ENCODE peak calls at places on chromosomes 7 and 10, in eight cellular contexts. One of them, this sample, is unnamed. For H3K36me3, the result is how much of the 10 kb centered on the place peaks cover.

GRCh38 chr10:119319920-119320258 is 112.5 kb downstream of the GRK5 start:
- DNase-seq in MM.1S: no peak
- DNase-seq in neural progenitor cell: no peak
- DNase-seq in SK-N-SH: no peak
- DNase-seq in GM23338: no peak
- DNase-seq in PC-3: no peak
- DNase-seq in hepatocyte: no peak
- DNase-seq in HCT116: no peak
- DNase-seq in this sample: no peak

GRCh38 chr10:104300002-104300735 is 31.2 kb downstream of the GSTO2 start:
- DNase-seq in MM.1S: no peak
- DNase-seq in neural progenitor cell: no peak
- DNase-seq in SK-N-SH: no peak
- DNase-seq in GM23338: no peak
- DNase-seq in PC-3: peak
- DNase-seq in hepatocyte: peak
- DNase-seq in HCT116: no peak
- DNase-seq in this sample: no peak

GRCh38 chr10:113485801-113486200 is 67.1 kb upstream of the HABP2 start:
- DNase-seq in MM.1S: no peak
- DNase-seq in neural progenitor cell: no peak
- DNase-seq in SK-N-SH: no peak
- DNase-seq in GM23338: no peak
- DNase-seq in PC-3: no peak
- DNase-seq in hepatocyte: no peak
- DNase-seq in HCT116: no peak
- DNase-seq in this sample: no peak

GRCh38 chr10:128265596-128265995 is 139.4 kb upstream of the MKI67 start:
- DNase-seq in MM.1S: no peak
- DNase-seq in neural progenitor cell: no peak
- DNase-seq in SK-N-SH: no peak
- DNase-seq in GM23338: no peak
- DNase-seq in PC-3: no peak
- DNase-seq in hepatocyte: no peak
- DNase-seq in HCT116: no peak
- DNase-seq in this sample: no peak

GRCh38 chr10:7195118-7195517 is 215.7 kb downstream of the SFMBT2 start:
- DNase-seq in MM.1S: no peak
- DNase-seq in neural progenitor cell: no peak
- DNase-seq in SK-N-SH: no peak
- DNase-seq in GM23338: no peak
- DNase-seq in PC-3: no peak
- DNase-seq in hepatocyte: no peak
- DNase-seq in HCT116: no peak
- DNase-seq in this sample: no peak

GRCh38 chr7:135645296-135645904 is 16.9 kb upstream of the STMP1 start:
- DNase-seq in MM.1S: peak
- DNase-seq in neural progenitor cell: peak
- DNase-seq in SK-N-SH: peak
- DNase-seq in GM23338: peak
- DNase-seq in PC-3: peak
- DNase-seq in hepatocyte: peak
- DNase-seq in HCT116: peak
- DNase-seq in this sample: peak

GRCh38 chr10:23884671-23885070 is 324.3 kb upstream of the KIAA1217 start:
- DNase-seq in MM.1S: no peak
- DNase-seq in neural progenitor cell: no peak
- DNase-seq in SK-N-SH: no peak
- DNase-seq in GM23338: no peak
- DNase-seq in PC-3: no peak
- DNase-seq in hepatocyte: peak
- DNase-seq in HCT116: no peak
- DNase-seq in this sample: no peak

GRCh38 chr7:141158562-141158961 is 84.7 kb downstream of the TMEM178B start:
- DNase-seq in MM.1S: peak
- DNase-seq in neural progenitor cell: no peak
- DNase-seq in SK-N-SH: no peak
- DNase-seq in GM23338: no peak
- DNase-seq in PC-3: peak
- DNase-seq in hepatocyte: peak
- DNase-seq in HCT116: peak
- DNase-seq in this sample: no peak

GRCh38 chr7:81120141-81120540 is 201.3 kb upstream of the SEMA3C start:
- DNase-seq in MM.1S: no peak
- DNase-seq in neural progenitor cell: no peak
- DNase-seq in SK-N-SH: no peak
- DNase-seq in GM23338: no peak
- DNase-seq in PC-3: no peak
- DNase-seq in hepatocyte: no peak
- DNase-seq in HCT116: no peak
- DNase-seq in this sample: no peak

GRCh38 chr10:60123172-60123571 is 216.8 kb upstream of the CCDC6 start:
- DNase-seq in MM.1S: no peak
- DNase-seq in neural progenitor cell: no peak
- DNase-seq in SK-N-SH: no peak
- DNase-seq in GM23338: no peak
- DNase-seq in PC-3: peak
- DNase-seq in hepatocyte: no peak
- DNase-seq in HCT116: peak
- DNase-seq in this sample: no peak

GRCh38 chr10:60140681-60141632 is 234.6 kb upstream of the CCDC6 start:
- DNase-seq in MM.1S: no peak
- DNase-seq in neural progenitor cell: peak
- DNase-seq in SK-N-SH: no peak
- DNase-seq in GM23338: peak
- DNase-seq in PC-3: peak
- DNase-seq in hepatocyte: peak
- DNase-seq in HCT116: no peak
- DNase-seq in this sample: no peak

GRCh38 chr10:11297136-11297535 is 279.5 kb downstream of the CELF2 start:
- DNase-seq in MM.1S: no peak
- DNase-seq in neural progenitor cell: no peak
- DNase-seq in SK-N-SH: no peak
- DNase-seq in GM23338: no peak
- DNase-seq in PC-3: no peak
- DNase-seq in hepatocyte: no peak
- DNase-seq in HCT116: no peak
- DNase-seq in this sample: no peak

GRCh38 chr10:133326745-133327650 is 9.7 kb downstream of the CALY start:
- DNase-seq in MM.1S: no peak
- DNase-seq in neural progenitor cell: no peak
- DNase-seq in SK-N-SH: no peak
- DNase-seq in GM23338: no peak
- DNase-seq in PC-3: peak
- DNase-seq in hepatocyte: no peak
- DNase-seq in HCT116: no peak
- DNase-seq in this sample: no peak

GRCh38 chr7:84187087-84187805 is 7.3 kb downstream of the SEMA3A start:
- DNase-seq in MM.1S: no peak
- DNase-seq in neural progenitor cell: no peak
- DNase-seq in SK-N-SH: no peak
- DNase-seq in GM23338: no peak
- DNase-seq in PC-3: peak
- DNase-seq in hepatocyte: no peak
- DNase-seq in HCT116: no peak
- DNase-seq in this sample: no peak
- TF ChIP-seq EZH2phosphoT487 in MM.1S: no peak
- TF ChIP-seq EZH2phosphoT487 in neural progenitor cell: no peak
- TF ChIP-seq EZH2phosphoT487 in SK-N-SH: no peak
- TF ChIP-seq EZH2phosphoT487 in GM23338: no peak
- TF ChIP-seq EZH2phosphoT487 in PC-3: no peak
- TF ChIP-seq EZH2phosphoT487 in hepatocyte: no peak
- TF ChIP-seq EZH2phosphoT487 in HCT116: no peak
- TF ChIP-seq EZH2phosphoT487 in this sample: no peak

GRCh38 chr7:156638443-156639077 is 2.0 kb upstream of the RNF32 start:
- DNase-seq in MM.1S: no peak
- DNase-seq in neural progenitor cell: no peak
- DNase-seq in SK-N-SH: no peak
- DNase-seq in GM23338: no peak
- DNase-seq in PC-3: no peak
- DNase-seq in hepatocyte: no peak
- DNase-seq in HCT116: no peak
- DNase-seq in this sample: no peak

GRCh38 chr7:156640949-156641485 is 443 bp downstream of the RNF32 start:
- DNase-seq in MM.1S: peak
- DNase-seq in neural progenitor cell: no peak
- DNase-seq in SK-N-SH: no peak
- DNase-seq in GM23338: no peak
- DNase-seq in PC-3: peak
- DNase-seq in hepatocyte: peak
- DNase-seq in HCT116: peak
- DNase-seq in this sample: peak

GRCh38 chr7:156642306-156643045 is 1.9 kb downstream of the RNF32 start:
- DNase-seq in MM.1S: no peak
- DNase-seq in neural progenitor cell: no peak
- DNase-seq in SK-N-SH: no peak
- DNase-seq in GM23338: no peak
- DNase-seq in PC-3: no peak
- DNase-seq in hepatocyte: no peak
- DNase-seq in HCT116: no peak
- DNase-seq in this sample: no peak

GRCh38 chr7:156640257-156640948 is at the start of gene RNF32:
- DNase-seq in MM.1S: peak
- DNase-seq in neural progenitor cell: peak
- DNase-seq in SK-N-SH: peak
- DNase-seq in GM23338: peak
- DNase-seq in PC-3: peak
- DNase-seq in hepatocyte: peak
- DNase-seq in HCT116: peak
- DNase-seq in this sample: peak

DNA sequence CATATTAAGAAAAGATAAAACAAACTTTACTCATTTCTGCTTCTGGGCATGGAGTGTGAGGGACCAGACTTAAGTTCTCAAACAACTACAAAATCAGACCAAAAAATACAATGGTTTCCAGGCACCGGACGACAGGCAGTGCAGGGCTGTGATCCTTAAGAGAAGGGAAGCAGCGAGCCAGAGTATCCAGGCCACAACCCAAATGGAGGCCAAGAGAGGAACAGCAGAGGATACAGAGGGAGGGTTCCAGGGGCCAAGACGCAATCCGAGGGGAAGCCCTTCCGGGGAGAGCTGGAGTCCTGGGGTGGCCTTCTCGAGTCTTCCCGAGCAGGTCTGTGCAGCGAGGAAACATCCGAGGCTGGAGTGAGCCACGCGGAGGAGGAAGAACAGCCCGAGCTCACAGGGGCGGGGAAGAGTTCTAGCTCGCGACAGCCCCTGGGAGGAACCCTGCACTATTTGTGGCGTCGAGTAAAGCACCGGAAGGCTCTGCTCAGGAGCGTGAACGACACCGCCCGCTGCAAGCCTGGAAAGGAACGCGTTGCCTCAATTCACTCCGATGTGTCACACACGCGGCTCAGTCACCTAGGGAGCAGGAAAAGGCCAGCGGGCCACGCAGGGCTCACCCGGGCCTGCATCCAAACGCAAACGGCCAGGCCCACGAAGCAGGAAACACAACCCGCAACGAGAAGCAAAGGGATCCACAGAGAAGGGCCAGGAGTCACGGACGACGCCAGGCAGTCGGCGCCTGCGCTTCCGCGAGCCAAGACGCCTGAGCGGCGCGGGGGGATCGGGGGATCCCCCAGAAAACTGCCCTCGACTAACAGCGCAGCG is 933 bp upstream of the RNF32 start:
- DNase-seq in MM.1S: no peak
- DNase-seq in neural progenitor cell: peak
- DNase-seq in SK-N-SH: no peak
- DNase-seq in GM23338: peak
- DNase-seq in PC-3: no peak
- DNase-seq in hepatocyte: no peak
- DNase-seq in HCT116: no peak
- DNase-seq in this sample: no peak
- TF ChIP-seq CTCF in MM.1S: no peak
- TF ChIP-seq CTCF in neural progenitor cell: no peak
- TF ChIP-seq CTCF in SK-N-SH: no peak
- TF ChIP-seq CTCF in GM23338: no peak
- TF ChIP-seq CTCF in PC-3: no peak
- TF ChIP-seq CTCF in hepatocyte: no peak
- TF ChIP-seq CTCF in HCT116: no peak
- TF ChIP-seq CTCF in this sample: no peak

GRCh38 chr10:96473866-96474265 is 39.9 kb downstream of the TLL2 start:
- DNase-seq in MM.1S: no peak
- DNase-seq in neural progenitor cell: peak
- DNase-seq in SK-N-SH: no peak
- DNase-seq in GM23338: no peak
- DNase-seq in PC-3: no peak
- DNase-seq in hepatocyte: no peak
- DNase-seq in HCT116: no peak
- DNase-seq in this sample: no peak

GRCh38 chr10:96463562-96463961 is 50.2 kb downstream of the TLL2 start:
- DNase-seq in MM.1S: no peak
- DNase-seq in neural progenitor cell: no peak
- DNase-seq in SK-N-SH: no peak
- DNase-seq in GM23338: no peak
- DNase-seq in PC-3: no peak
- DNase-seq in hepatocyte: no peak
- DNase-seq in HCT116: no peak
- DNase-seq in this sample: peak

GRCh38 chr10:96465599-96465998 is 48.1 kb downstream of the TLL2 start:
- DNase-seq in MM.1S: no peak
- DNase-seq in neural progenitor cell: no peak
- DNase-seq in SK-N-SH: no peak
- DNase-seq in GM23338: no peak
- DNase-seq in PC-3: no peak
- DNase-seq in hepatocyte: no peak
- DNase-seq in HCT116: no peak
- DNase-seq in this sample: no peak

GRCh38 chr10:96470108-96470743 is 43.5 kb downstream of the TLL2 start:
- DNase-seq in MM.1S: peak
- DNase-seq in neural progenitor cell: peak
- DNase-seq in SK-N-SH: peak
- DNase-seq in GM23338: peak
- DNase-seq in PC-3: peak
- DNase-seq in hepatocyte: peak
- DNase-seq in HCT116: peak
- DNase-seq in this sample: peak

DNA sequence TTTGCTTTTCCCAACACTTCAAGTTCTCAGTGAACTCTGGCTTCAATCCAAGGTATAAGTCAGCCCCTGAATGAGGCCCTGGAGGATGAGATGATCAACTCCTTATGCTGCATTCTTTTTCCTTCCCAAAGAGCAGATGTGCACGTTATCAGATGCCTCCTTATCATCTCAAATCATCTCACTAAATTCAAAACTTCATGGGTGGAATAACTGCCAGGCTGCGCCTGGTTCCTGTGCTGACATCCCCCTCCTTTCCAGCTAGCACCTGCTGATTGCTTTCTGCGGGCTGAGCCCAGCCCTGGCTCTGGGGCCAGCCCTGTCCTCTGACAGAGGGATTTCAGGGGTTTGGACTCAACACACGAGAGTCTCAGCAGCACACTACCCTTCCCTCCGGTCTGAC is 44.9 kb downstream of the TLL2 start:
- DNase-seq in MM.1S: no peak
- DNase-seq in neural progenitor cell: no peak
- DNase-seq in SK-N-SH: peak
- DNase-seq in GM23338: no peak
- DNase-seq in PC-3: no peak
- DNase-seq in hepatocyte: no peak
- DNase-seq in HCT116: no peak
- DNase-seq in this sample: no peak
- H3K36me3 ChIP-seq in MM.1S: under half
- H3K36me3 ChIP-seq in neural progenitor cell: under half
- H3K36me3 ChIP-seq in SK-N-SH: under half
- H3K36me3 ChIP-seq in GM23338: under half
- H3K36me3 ChIP-seq in PC-3: under half
- H3K36me3 ChIP-seq in hepatocyte: under half
- H3K36me3 ChIP-seq in HCT116: under half
- H3K36me3 ChIP-seq in this sample: under half

GRCh38 chr7:18020138-18020715 is 7.4 kb downstream of the PRPS1L1 start:
- DNase-seq in MM.1S: no peak
- DNase-seq in neural progenitor cell: no peak
- DNase-seq in SK-N-SH: no peak
- DNase-seq in GM23338: peak
- DNase-seq in PC-3: no peak
- DNase-seq in hepatocyte: no peak
- DNase-seq in HCT116: no peak
- DNase-seq in this sample: no peak
- TF ChIP-seq EZH2phosphoT487 in MM.1S: no peak
- TF ChIP-seq EZH2phosphoT487 in neural progenitor cell: no peak
- TF ChIP-seq EZH2phosphoT487 in SK-N-SH: no peak
- TF ChIP-seq EZH2phosphoT487 in GM23338: no peak
- TF ChIP-seq EZH2phosphoT487 in PC-3: no peak
- TF ChIP-seq EZH2phosphoT487 in hepatocyte: no peak
- TF ChIP-seq EZH2phosphoT487 in HCT116: no peak
- TF ChIP-seq EZH2phosphoT487 in this sample: no peak